ENCODE peak calls at places on chromosomes 3 and 15, in four cellular contexts. One of them, this sample, is unnamed.
A peak's percentile ranks its signal among the peaks of the same experiment; 100 is the strongest.

GRCh38 chr3:172666873-172667694 is 43.8 kb downstream of the NCEH1 start:
- DNase-seq in ACHN: peak; percentile 84
- DNase-seq in CD8-positive, alpha-beta T cell: peak; percentile 51
- DNase-seq in T-cell: peak; percentile 72
- DNase-seq in this sample: peak; percentile 27

GRCh38 chr3:16253601-16254000 is 11.1 kb downstream of the DPH3 start:
- DNase-seq in ACHN: no peak
- DNase-seq in CD8-positive, alpha-beta T cell: no peak
- DNase-seq in T-cell: no peak
- DNase-seq in this sample: no peak

GRCh38 chr3:128276151-128276445 is 122.8 kb downstream of the EEFSEC start:
- DNase-seq in T-cell: no peak
- DNase-seq in CD8-positive, alpha-beta T cell: no peak
- DNase-seq in ACHN: no peak
- DNase-seq in this sample: no peak

GRCh38 chr3:197300361-197300760 is 1.9 kb upstream of the DLG1 start:
- DNase-seq in ACHN: peak; percentile 91
- DNase-seq in CD8-positive, alpha-beta T cell: no peak
- DNase-seq in T-cell: no peak
- DNase-seq in this sample: no peak

GRCh38 chr3:73226026-73226425 is 164.6 kb downstream of the EBLN2 start:
- DNase-seq in CD8-positive, alpha-beta T cell: no peak
- DNase-seq in ACHN: no peak
- DNase-seq in T-cell: no peak
- DNase-seq in this sample: no peak

GRCh38 chr15:63601026-63601726 is 4.0 kb downstream of the FBXL22 start:
- DNase-seq in CD8-positive, alpha-beta T cell: peak; percentile 16
- DNase-seq in T-cell: peak; percentile 54
- DNase-seq in ACHN: peak; percentile 18
- DNase-seq in this sample: peak; percentile 52

GRCh38 chr15:82709421-82710207 is at the start of gene AP3B2:
- DNase-seq in ACHN: peak; percentile 70
- DNase-seq in T-cell: peak; percentile 61
- DNase-seq in CD8-positive, alpha-beta T cell: peak; percentile 40
- DNase-seq in this sample: peak; percentile 93

GRCh38 chr3:52792413-52792812 is 2.2 kb upstream of the ITIH3 start:
- DNase-seq in ACHN: no peak
- DNase-seq in T-cell: no peak
- DNase-seq in CD8-positive, alpha-beta T cell: no peak
- DNase-seq in this sample: no peak

GRCh38 chr15:36506733-36507356 is 72.6 kb upstream of the CDIN1 start:
- DNase-seq in ACHN: no peak
- DNase-seq in T-cell: no peak
- DNase-seq in CD8-positive, alpha-beta T cell: no peak
- DNase-seq in this sample: no peak

GRCh38 chr15:96330450-96331140 is at the start of gene NR2F2:
- DNase-seq in ACHN: peak; percentile 96
- DNase-seq in T-cell: no peak
- DNase-seq in CD8-positive, alpha-beta T cell: no peak
- DNase-seq in this sample: peak; percentile 45

GRCh38 chr15:85766007-85766831 is 28.5 kb downstream of the KLHL25 start:
- DNase-seq in T-cell: no peak
- DNase-seq in CD8-positive, alpha-beta T cell: no peak
- DNase-seq in ACHN: peak; percentile 49
- DNase-seq in this sample: no peak

GRCh38 chr3:79167651-79168416 is 600.0 kb downstream of the ROBO1 start:
- DNase-seq in ACHN: peak; percentile 50
- DNase-seq in T-cell: no peak
- DNase-seq in CD8-positive, alpha-beta T cell: no peak
- DNase-seq in this sample: no peak

GRCh38 chr15:67925182-67925581 is 85.3 kb upstream of the RNU6-1 start:
- DNase-seq in ACHN: no peak
- DNase-seq in CD8-positive, alpha-beta T cell: no peak
- DNase-seq in T-cell: no peak
- DNase-seq in this sample: no peak

GRCh38 chr15:52710050-52710709 is 31.0 kb upstream of the ATOSA start:
- DNase-seq in CD8-positive, alpha-beta T cell: no peak
- DNase-seq in ACHN: no peak
- DNase-seq in T-cell: no peak
- DNase-seq in this sample: peak; percentile 43

GRCh38 chr3:131277836-131278497 is 103.6 kb upstream of the NUDT16 start:
- DNase-seq in ACHN: no peak
- DNase-seq in CD8-positive, alpha-beta T cell: no peak
- DNase-seq in T-cell: no peak
- DNase-seq in this sample: no peak

GRCh38 chr15:69321041-69321554 is 22.4 kb downstream of the PAQR5 start:
- DNase-seq in ACHN: no peak
- DNase-seq in CD8-positive, alpha-beta T cell: no peak
- DNase-seq in T-cell: no peak
- DNase-seq in this sample: no peak

GRCh38 chr15:57914350-57915055 is 151.0 kb downstream of the ALDH1A2 start:
- DNase-seq in T-cell: no peak
- DNase-seq in ACHN: no peak
- DNase-seq in CD8-positive, alpha-beta T cell: no peak
- DNase-seq in this sample: no peak

This sample was measured in B cell.